ENCODE peak calls at places on chromosome 22, in ten cellular contexts. N is MM.1S; H is CD8-positive, alpha-beta memory T cell; U is kidney; L is hepatocyte; A is prostate gland; Z is right cardiac atrium; W is naive thymus-derived CD4-positive, alpha-beta T cell; R is gastrocnemius medialis; M is suprapubic skin. Y is an unnamed sample.

GRCh38 chr22:28899199-28899853 is 16.0 kb downstream of the ZNRF3 start:
- DNase-seq in L (no peak), R (no peak), M (peak; percentile 40), U (no peak), N (no peak), W (peak; percentile 64), A (no peak), Z (no peak), H (peak; percentile 45), Y (no peak)

GRCh38 chr22:38023045-38023444 is 34.2 kb upstream of the PICK1 start:
- DNase-seq in M (no peak), H (no peak), U (no peak), R (no peak), L (no peak), A (no peak), W (no peak), Z (no peak), N (no peak), Y (no peak)

GRCh38 chr22:45999379-45999971 is 22.5 kb upstream of the WNT7B start:
- DNase-seq in W (no peak), L (no peak), H (no peak), A (no peak), Z (peak; percentile 48), M (peak; percentile 47), N (no peak), R (no peak), U (peak; percentile 50), Y (no peak)

GRCh38 chr22:48553694-48554308 is 1273.9 kb downstream of the BRD1 start:
- DNase-seq in R (no peak), M (no peak), A (no peak), N (no peak), Z (peak; percentile 33), L (no peak), U (no peak), H (no peak), W (no peak), Y (no peak)

GRCh38 chr22:37353839-37354238 is 71.5 kb downstream of the CYTH4 start:
- DNase-seq in Z (no peak), N (no peak), A (no peak), R (no peak), L (no peak), W (no peak), H (no peak), U (no peak), M (no peak), Y (no peak)

GRCh38 chr22:29480512-29481264 is 670 bp downstream of the NEFH start:
- DNase-seq in R (no peak), U (no peak), N (no peak), Z (peak; percentile 64), M (no peak), W (peak; percentile 16), H (peak; percentile 50), L (peak; percentile 66), A (no peak), Y (no peak)

GRCh38 chr22:36352775-36353507 is 34.8 kb downstream of the MYH9 start:
- DNase-seq in W (peak; percentile 78), L (peak; percentile 53), A (peak; percentile 69), H (peak; percentile 67), M (no peak), U (no peak), R (no peak), Z (peak; percentile 90), N (no peak), Y (peak; percentile 85)

GRCh38 chr22:44359496-44360110 is 46.9 kb upstream of the SHISAL1 start:
- DNase-seq in N (no peak), L (no peak), H (no peak), R (no peak), Z (peak; percentile 32), A (no peak), U (peak; percentile 47), M (peak; percentile 38), W (no peak), Y (no peak)

GRCh38 chr22:38796262-38796957 is 2.5 kb upstream of the DNAL4 start:
- DNase-seq in A (no peak), W (no peak), M (no peak), L (no peak), N (no peak), H (no peak), U (no peak), Z (no peak), R (no peak), Y (no peak)

GRCh38 chr22:50439314-50440250 is 35.3 kb downstream of the SBF1 start:
- DNase-seq in Z (peak; percentile 47), R (no peak), M (peak; percentile 56), A (no peak), H (no peak), U (peak; percentile 69), W (no peak), N (no peak), L (no peak), Y (no peak)

GRCh38 chr22:50306753-50307749 is at the start of gene PLXNB2:
- DNase-seq in Z (peak; percentile 95), H (no peak), M (no peak), L (peak; percentile 92), R (peak; percentile 51), W (peak; percentile 12), U (peak; percentile 95), A (peak; percentile 82), N (peak; percentile 79), Y (no peak)

GRCh38 chr22:46789992-46790391 is 27.5 kb downstream of the TBC1D22A start:
- DNase-seq in Z (no peak), L (no peak), W (no peak), R (no peak), A (no peak), H (no peak), M (peak; percentile 39), N (no peak), U (peak; percentile 48), Y (no peak)

GRCh38 chr22:28855355-28856094 is 27.8 kb upstream of the ZNRF3 start:
- DNase-seq in L (peak; percentile 74), N (peak; percentile 73), Z (no peak), U (no peak), H (peak; percentile 30), R (peak; percentile 24), W (peak; percentile 55), M (no peak), A (peak; percentile 75), Y (peak; percentile 60)

GRCh38 chr22:27662359-27663030 is 139.1 kb downstream of the MN1 start:
- DNase-seq in Z (peak; percentile 96), L (peak; percentile 76), R (peak; percentile 72), U (peak; percentile 90), M (no peak), A (no peak), H (no peak), N (no peak), W (no peak), Y (peak; percentile 74)

GRCh38 chr22:39220897-39221850 is 23.6 kb downstream of the PDGFB start:
- DNase-seq in U (peak; percentile 44), A (no peak), H (no peak), N (peak; percentile 37), W (no peak), Z (no peak), R (no peak), M (peak; percentile 24), L (no peak), Y (peak; percentile 72)

GRCh38 chr22:42909363-42910058 is 52.4 kb upstream of the ARFGAP3 start:
- DNase-seq in U (no peak), A (no peak), H (no peak), R (no peak), M (no peak), L (no peak), W (no peak), Z (no peak), N (no peak), Y (no peak)

GRCh38 chr22:42912049-42912448 is 55.0 kb upstream of the ARFGAP3 start:
- DNase-seq in M (no peak), R (no peak), N (no peak), U (no peak), W (no peak), H (no peak), L (no peak), A (no peak), Z (no peak), Y (no peak)

GRCh38 chr22:42907404-42908081 is 50.5 kb upstream of the ARFGAP3 start:
- DNase-seq in Z (no peak), U (no peak), N (no peak), R (no peak), W (no peak), L (no peak), M (no peak), H (no peak), A (peak; percentile 50), Y (no peak)

GRCh38 chr22:42908082-42908746 is 51.1 kb upstream of the ARFGAP3 start:
- DNase-seq in U (no peak), Z (no peak), N (no peak), R (peak; percentile 48), L (no peak), W (no peak), M (no peak), A (no peak), H (no peak), Y (no peak)

GRCh38 chr22:42910221-42910942 is 53.3 kb upstream of the ARFGAP3 start:
- DNase-seq in R (peak; percentile 90), U (no peak), A (no peak), W (no peak), Z (no peak), L (no peak), N (no peak), M (no peak), H (no peak), Y (no peak)
- H3K4me1 ChIP-seq in R (peaks cover 79% of the 10 kb centered on the region), U (peaks cover 12% of the 10 kb centered on the region), A (peaks cover 2% of the 10 kb centered on the region), W (no peaks in the 10 kb centered on the region), Z (peaks cover 28% of the 10 kb centered on the region), L (peaks cover 15% of the 10 kb centered on the region), N (no peaks in the 10 kb centered on the region), M (peaks cover 57% of the 10 kb centered on the region), H (no peaks in the 10 kb centered on the region), Y (peaks cover 89% of the 10 kb centered on the region)

DNA sequence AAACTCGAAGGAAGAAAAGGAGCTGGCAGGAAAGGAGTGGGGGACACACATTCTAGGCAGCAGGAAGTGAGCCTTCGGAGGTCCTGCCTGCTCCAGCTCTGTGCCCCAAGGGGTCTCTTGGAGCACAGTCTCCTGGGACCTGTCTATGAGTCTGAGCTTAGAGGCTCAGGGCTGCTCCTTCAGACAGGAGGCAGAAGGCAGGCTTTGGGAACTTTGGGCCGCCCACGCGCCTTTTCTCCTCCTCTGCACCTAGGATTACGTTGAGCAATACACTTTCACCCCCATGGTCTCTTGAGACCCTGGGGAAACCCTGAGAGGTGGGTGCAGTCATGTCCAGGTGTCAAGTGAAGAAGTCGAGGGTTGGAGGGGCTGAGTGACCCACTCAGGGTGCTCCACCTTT is 965 bp downstream of the TCN2 start:
- DNase-seq in H (no peak), U (no peak), L (no peak), Z (no peak), A (no peak), W (no peak), M (no peak), R (no peak), N (no peak), Y (no peak)
- H3K4me1 ChIP-seq in H (peaks cover 18% of the 10 kb centered on the region), U (peaks cover 23% of the 10 kb centered on the region), L (peaks cover 39% of the 10 kb centered on the region), Z (no peaks in the 10 kb centered on the region), A (no peaks in the 10 kb centered on the region), W (peaks cover 6% of the 10 kb centered on the region), M (peaks cover 48% of the 10 kb centered on the region), R (peaks cover 31% of the 10 kb centered on the region), N (peaks cover 44% of the 10 kb centered on the region), Y (peaks cover 42% of the 10 kb centered on the region)

GRCh38 chr22:22881116-22882032 is 6.2 kb upstream of the IGLL5 start:
- DNase-seq in W (peak; percentile 11), A (no peak), H (no peak), Z (no peak), M (no peak), L (no peak), R (no peak), U (peak; percentile 31), N (peak; percentile 39), Y (no peak)
- H3K4me1 ChIP-seq in W (no peaks in the 10 kb centered on the region), A (no peaks in the 10 kb centered on the region), H (no peaks in the 10 kb centered on the region), Z (no peaks in the 10 kb centered on the region), M (no peaks in the 10 kb centered on the region), L (no peaks in the 10 kb centered on the region), R (no peaks in the 10 kb centered on the region), U (no peaks in the 10 kb centered on the region), N (peaks cover 58% of the 10 kb centered on the region), Y (no peaks in the 10 kb centered on the region)

GRCh38 chr22:41435560-41435959 is 11.0 kb downstream of the TOB2 start:
- DNase-seq in H (no peak), L (no peak), W (no peak), N (no peak), U (no peak), M (no peak), A (no peak), Z (peak; percentile 31), R (peak; percentile 69), Y (no peak)
- H3K4me1 ChIP-seq in H (no peaks in the 10 kb centered on the region), L (no peaks in the 10 kb centered on the region), W (no peaks in the 10 kb centered on the region), N (no peaks in the 10 kb centered on the region), U (peaks cover 6% of the 10 kb centered on the region), M (peaks cover 30% of the 10 kb centered on the region), A (no peaks in the 10 kb centered on the region), Z (peaks cover 23% of the 10 kb centered on the region), R (peaks cover 74% of the 10 kb centered on the region), Y (peaks cover 59% of the 10 kb centered on the region)